ENCODE peak calls at places on chromosomes 6 and 20, in five cellular contexts. One of them, this sample, is unnamed.

GRCh38 chr20:1333462-1334369 is 4.8 kb upstream of the SDCBP2 start:
- DNase-seq in NCI-H1105: no peak
- DNase-seq in GM23248: no peak
- DNase-seq in cerebellum: no peak
- DNase-seq in stimulated activated CD4-positive, alpha-beta T cell treated with anti-CD3 and anti-CD28 coated beads, Interleukin-15, amount 100 ng/mL, for 1 hour: no peak
- DNase-seq in this sample: no peak

GRCh38 chr6:159978291-159979135 is 9.6 kb downstream of the IGF2R start:
- DNase-seq in cerebellum: no peak
- DNase-seq in NCI-H1105: no peak
- DNase-seq in stimulated activated CD4-positive, alpha-beta T cell treated with anti-CD3 and anti-CD28 coated beads, Interleukin-15, amount 100 ng/mL, for 1 hour: no peak
- DNase-seq in GM23248: no peak
- DNase-seq in this sample: no peak

GRCh38 chr20:12358006-12358654 is 440.4 kb downstream of the BTBD3 start:
- DNase-seq in GM23248: no peak
- DNase-seq in stimulated activated CD4-positive, alpha-beta T cell treated with anti-CD3 and anti-CD28 coated beads, Interleukin-15, amount 100 ng/mL, for 1 hour: no peak
- DNase-seq in NCI-H1105: no peak
- DNase-seq in cerebellum: no peak
- DNase-seq in this sample: no peak

GRCh38 chr6:155278319-155279049 is 14.7 kb downstream of the CLDN20 start:
- DNase-seq in GM23248: no peak
- DNase-seq in cerebellum: no peak
- DNase-seq in NCI-H1105: no peak
- DNase-seq in stimulated activated CD4-positive, alpha-beta T cell treated with anti-CD3 and anti-CD28 coated beads, Interleukin-15, amount 100 ng/mL, for 1 hour: no peak
- DNase-seq in this sample: no peak

GRCh38 chr6:89430563-89430962 is 2.4 kb upstream of the ANKRD6 start:
- DNase-seq in stimulated activated CD4-positive, alpha-beta T cell treated with anti-CD3 and anti-CD28 coated beads, Interleukin-15, amount 100 ng/mL, for 1 hour: no peak
- DNase-seq in cerebellum: no peak
- DNase-seq in NCI-H1105: no peak
- DNase-seq in GM23248: no peak
- DNase-seq in this sample: no peak

GRCh38 chr6:40852667-40853383 is 186.2 kb downstream of the UNC5CL start:
- DNase-seq in stimulated activated CD4-positive, alpha-beta T cell treated with anti-CD3 and anti-CD28 coated beads, Interleukin-15, amount 100 ng/mL, for 1 hour: no peak
- DNase-seq in NCI-H1105: no peak
- DNase-seq in cerebellum: no peak
- DNase-seq in GM23248: peak
- DNase-seq in this sample: no peak

GRCh38 chr6:52582996-52583395 is 6.1 kb upstream of the TRAM2 start:
- DNase-seq in stimulated activated CD4-positive, alpha-beta T cell treated with anti-CD3 and anti-CD28 coated beads, Interleukin-15, amount 100 ng/mL, for 1 hour: no peak
- DNase-seq in cerebellum: no peak
- DNase-seq in GM23248: no peak
- DNase-seq in NCI-H1105: no peak
- DNase-seq in this sample: no peak

GRCh38 chr6:34260576-34261267 is 11.9 kb upstream of the SMIM29 start:
- DNase-seq in NCI-H1105: no peak
- DNase-seq in stimulated activated CD4-positive, alpha-beta T cell treated with anti-CD3 and anti-CD28 coated beads, Interleukin-15, amount 100 ng/mL, for 1 hour: no peak
- DNase-seq in GM23248: no peak
- DNase-seq in cerebellum: no peak
- DNase-seq in this sample: no peak

GRCh38 chr6:96631248-96631647 is 68.3 kb downstream of the FHL5 start:
- DNase-seq in GM23248: peak
- DNase-seq in NCI-H1105: no peak
- DNase-seq in cerebellum: no peak
- DNase-seq in stimulated activated CD4-positive, alpha-beta T cell treated with anti-CD3 and anti-CD28 coated beads, Interleukin-15, amount 100 ng/mL, for 1 hour: no peak
- DNase-seq in this sample: no peak

GRCh38 chr6:165497472-165497871 is 165.6 kb downstream of the PDE10A start:
- DNase-seq in stimulated activated CD4-positive, alpha-beta T cell treated with anti-CD3 and anti-CD28 coated beads, Interleukin-15, amount 100 ng/mL, for 1 hour: no peak
- DNase-seq in NCI-H1105: no peak
- DNase-seq in cerebellum: no peak
- DNase-seq in GM23248: no peak
- DNase-seq in this sample: no peak

GRCh38 chr6:3222506-3223038 is 4.9 kb downstream of the TUBB2B start:
- DNase-seq in NCI-H1105: peak
- DNase-seq in stimulated activated CD4-positive, alpha-beta T cell treated with anti-CD3 and anti-CD28 coated beads, Interleukin-15, amount 100 ng/mL, for 1 hour: no peak
- DNase-seq in cerebellum: no peak
- DNase-seq in GM23248: no peak
- DNase-seq in this sample: no peak

GRCh38 chr6:135759831-135760230 is 91.7 kb upstream of the PDE7B start:
- DNase-seq in stimulated activated CD4-positive, alpha-beta T cell treated with anti-CD3 and anti-CD28 coated beads, Interleukin-15, amount 100 ng/mL, for 1 hour: no peak
- DNase-seq in cerebellum: no peak
- DNase-seq in GM23248: peak
- DNase-seq in NCI-H1105: no peak
- DNase-seq in this sample: no peak

GRCh38 chr6:29827579-29828470 is at the start of gene HLA-G:
- DNase-seq in stimulated activated CD4-positive, alpha-beta T cell treated with anti-CD3 and anti-CD28 coated beads, Interleukin-15, amount 100 ng/mL, for 1 hour: no peak
- DNase-seq in NCI-H1105: no peak
- DNase-seq in cerebellum: no peak
- DNase-seq in GM23248: no peak
- DNase-seq in this sample: no peak

GRCh38 chr6:125751334-125751916 is 2.0 kb downstream of the HEY2 start:
- DNase-seq in GM23248: no peak
- DNase-seq in stimulated activated CD4-positive, alpha-beta T cell treated with anti-CD3 and anti-CD28 coated beads, Interleukin-15, amount 100 ng/mL, for 1 hour: no peak
- DNase-seq in cerebellum: no peak
- DNase-seq in NCI-H1105: no peak
- DNase-seq in this sample: no peak

GRCh38 chr6:34273242-34273805 is 24.5 kb upstream of the SMIM29 start:
- DNase-seq in stimulated activated CD4-positive, alpha-beta T cell treated with anti-CD3 and anti-CD28 coated beads, Interleukin-15, amount 100 ng/mL, for 1 hour: no peak
- DNase-seq in GM23248: no peak
- DNase-seq in cerebellum: no peak
- DNase-seq in NCI-H1105: no peak
- DNase-seq in this sample: no peak

GRCh38 chr6:33915134-33915533 is 111.3 kb upstream of the MLN start:
- DNase-seq in GM23248: peak
- DNase-seq in stimulated activated CD4-positive, alpha-beta T cell treated with anti-CD3 and anti-CD28 coated beads, Interleukin-15, amount 100 ng/mL, for 1 hour: no peak
- DNase-seq in NCI-H1105: no peak
- DNase-seq in cerebellum: no peak
- DNase-seq in this sample: no peak

GRCh38 chr6:69816569-69816968 is 19.8 kb upstream of the LMBRD1 start:
- DNase-seq in cerebellum: no peak
- DNase-seq in stimulated activated CD4-positive, alpha-beta T cell treated with anti-CD3 and anti-CD28 coated beads, Interleukin-15, amount 100 ng/mL, for 1 hour: no peak
- DNase-seq in NCI-H1105: no peak
- DNase-seq in GM23248: no peak
- DNase-seq in this sample: peak

This sample was measured in Ammon's horn.